ENCODE peak calls at places on chromosomes 1 and 21, in eight cellular contexts. One of them, this sample, is unnamed.
A peak's percentile ranks its signal among the peaks of the same experiment; 100 is the strongest.

GRCh38 chr1:16152521-16153087 is 3.3 kb downstream of the EPHA2 start:
- DNase-seq in epithelial cell of esophagus: no peak
- DNase-seq in fibroblast of villous mesenchyme: peak; percentile 52
- DNase-seq in SK-N-SH: no peak
- DNase-seq in WTC11: no peak
- DNase-seq in AG10803: peak; percentile 62
- DNase-seq in adrenal gland: no peak
- DNase-seq in GM12878: no peak
- DNase-seq in this sample: no peak

GRCh38 chr1:110600716-110601115 is 5.4 kb downstream of the KCNA2 start:
- DNase-seq in epithelial cell of esophagus: no peak
- DNase-seq in fibroblast of villous mesenchyme: no peak
- DNase-seq in SK-N-SH: no peak
- DNase-seq in WTC11: no peak
- DNase-seq in AG10803: no peak
- DNase-seq in adrenal gland: no peak
- DNase-seq in GM12878: no peak
- DNase-seq in this sample: no peak

GRCh38 chr21:26267389-26267788 is 96.8 kb upstream of the APP start:
- DNase-seq in epithelial cell of esophagus: no peak
- DNase-seq in fibroblast of villous mesenchyme: no peak
- DNase-seq in SK-N-SH: no peak
- DNase-seq in WTC11: no peak
- DNase-seq in AG10803: no peak
- DNase-seq in adrenal gland: no peak
- DNase-seq in GM12878: no peak
- DNase-seq in this sample: no peak

GRCh38 chr21:44375686-44376320 is 22.4 kb downstream of the TRPM2 start:
- DNase-seq in epithelial cell of esophagus: no peak
- DNase-seq in fibroblast of villous mesenchyme: no peak
- DNase-seq in SK-N-SH: no peak
- DNase-seq in WTC11: no peak
- DNase-seq in AG10803: no peak
- DNase-seq in adrenal gland: peak; percentile 5
- DNase-seq in GM12878: no peak
- DNase-seq in this sample: no peak

GRCh38 chr1:35047188-35047858 is 15.6 kb upstream of the ZMYM6 start:
- DNase-seq in epithelial cell of esophagus: peak; percentile 71
- DNase-seq in fibroblast of villous mesenchyme: peak; percentile 93
- DNase-seq in SK-N-SH: no peak
- DNase-seq in WTC11: no peak
- DNase-seq in AG10803: peak; percentile 97
- DNase-seq in adrenal gland: no peak
- DNase-seq in GM12878: no peak
- DNase-seq in this sample: no peak

GRCh38 chr1:93180723-93181613 is at the start of gene CCDC18:
- DNase-seq in epithelial cell of esophagus: peak; percentile 73
- DNase-seq in fibroblast of villous mesenchyme: peak; percentile 60
- DNase-seq in SK-N-SH: peak; percentile 49
- DNase-seq in WTC11: no peak
- DNase-seq in AG10803: peak; percentile 8
- DNase-seq in adrenal gland: no peak
- DNase-seq in GM12878: peak; percentile 56
- DNase-seq in this sample: no peak

GRCh38 chr1:65527211-65527610 is 106.7 kb downstream of the LEPR start:
- DNase-seq in epithelial cell of esophagus: no peak
- DNase-seq in fibroblast of villous mesenchyme: peak; percentile 61
- DNase-seq in SK-N-SH: peak; percentile 70
- DNase-seq in WTC11: no peak
- DNase-seq in AG10803: peak; percentile 76
- DNase-seq in adrenal gland: no peak
- DNase-seq in GM12878: no peak
- DNase-seq in this sample: no peak

GRCh38 chr1:173128737-173129136 is 78.0 kb upstream of the TNFSF18 start:
- DNase-seq in epithelial cell of esophagus: peak; percentile 91
- DNase-seq in fibroblast of villous mesenchyme: no peak
- DNase-seq in SK-N-SH: no peak
- DNase-seq in WTC11: no peak
- DNase-seq in AG10803: no peak
- DNase-seq in adrenal gland: no peak
- DNase-seq in GM12878: no peak
- DNase-seq in this sample: no peak

GRCh38 chr1:6251233-6251632 is 7.3 kb downstream of the HES3 start:
- DNase-seq in epithelial cell of esophagus: no peak
- DNase-seq in fibroblast of villous mesenchyme: no peak
- DNase-seq in SK-N-SH: no peak
- DNase-seq in WTC11: peak; percentile 10
- DNase-seq in AG10803: no peak
- DNase-seq in adrenal gland: no peak
- DNase-seq in GM12878: no peak
- DNase-seq in this sample: no peak

GRCh38 chr1:235108876-235109275 is 19.8 kb downstream of the TOMM20 start:
- DNase-seq in epithelial cell of esophagus: no peak
- DNase-seq in fibroblast of villous mesenchyme: no peak
- DNase-seq in SK-N-SH: no peak
- DNase-seq in WTC11: no peak
- DNase-seq in AG10803: no peak
- DNase-seq in adrenal gland: no peak
- DNase-seq in GM12878: no peak
- DNase-seq in this sample: no peak

GRCh38 chr1:246077476-246077875 is 429.6 kb downstream of the SMYD3 start:
- DNase-seq in epithelial cell of esophagus: no peak
- DNase-seq in fibroblast of villous mesenchyme: no peak
- DNase-seq in SK-N-SH: no peak
- DNase-seq in WTC11: no peak
- DNase-seq in AG10803: no peak
- DNase-seq in adrenal gland: no peak
- DNase-seq in GM12878: no peak
- DNase-seq in this sample: no peak

GRCh38 chr1:223887724-223888428 is 42.1 kb upstream of the TP53BP2 start:
- DNase-seq in epithelial cell of esophagus: peak; percentile 100
- DNase-seq in fibroblast of villous mesenchyme: peak; percentile 93
- DNase-seq in SK-N-SH: no peak
- DNase-seq in WTC11: no peak
- DNase-seq in AG10803: peak; percentile 90
- DNase-seq in adrenal gland: peak; percentile 84
- DNase-seq in GM12878: no peak
- DNase-seq in this sample: no peak

GRCh38 chr1:12006167-12006921 is 13.0 kb upstream of the MIIP start:
- DNase-seq in epithelial cell of esophagus: no peak
- DNase-seq in fibroblast of villous mesenchyme: no peak
- DNase-seq in SK-N-SH: no peak
- DNase-seq in WTC11: no peak
- DNase-seq in AG10803: no peak
- DNase-seq in adrenal gland: no peak
- DNase-seq in GM12878: no peak
- DNase-seq in this sample: no peak

GRCh38 chr1:44650159-44650831 is 24.0 kb downstream of the TMEM53 start:
- DNase-seq in epithelial cell of esophagus: no peak
- DNase-seq in fibroblast of villous mesenchyme: no peak
- DNase-seq in SK-N-SH: peak; percentile 81
- DNase-seq in WTC11: peak; percentile 39
- DNase-seq in AG10803: no peak
- DNase-seq in adrenal gland: no peak
- DNase-seq in GM12878: no peak
- DNase-seq in this sample: no peak

GRCh38 chr1:114153051-114153620 is 533 bp downstream of the SYT6 start:
- DNase-seq in epithelial cell of esophagus: no peak
- DNase-seq in fibroblast of villous mesenchyme: no peak
- DNase-seq in SK-N-SH: no peak
- DNase-seq in WTC11: no peak
- DNase-seq in AG10803: no peak
- DNase-seq in adrenal gland: no peak
- DNase-seq in GM12878: no peak
- DNase-seq in this sample: no peak

GRCh38 chr1:87140831-87141540 is 187.7 kb upstream of the LMO4 start:
- DNase-seq in epithelial cell of esophagus: peak; percentile 84
- DNase-seq in fibroblast of villous mesenchyme: no peak
- DNase-seq in SK-N-SH: no peak
- DNase-seq in WTC11: no peak
- DNase-seq in AG10803: peak; percentile 17
- DNase-seq in adrenal gland: no peak
- DNase-seq in GM12878: no peak
- DNase-seq in this sample: no peak

GRCh38 chr1:151513626-151514101 is 2.5 kb downstream of the CGN start:
- DNase-seq in epithelial cell of esophagus: peak; percentile 86
- DNase-seq in fibroblast of villous mesenchyme: no peak
- DNase-seq in SK-N-SH: peak; percentile 64
- DNase-seq in WTC11: peak; percentile 29
- DNase-seq in AG10803: no peak
- DNase-seq in adrenal gland: no peak
- DNase-seq in GM12878: no peak
- DNase-seq in this sample: no peak

GRCh38 chr1:173529106-173529505 is 52.0 kb downstream of the PRDX6 start:
- DNase-seq in epithelial cell of esophagus: no peak
- DNase-seq in fibroblast of villous mesenchyme: no peak
- DNase-seq in SK-N-SH: no peak
- DNase-seq in WTC11: no peak
- DNase-seq in AG10803: no peak
- DNase-seq in adrenal gland: no peak
- DNase-seq in GM12878: no peak
- DNase-seq in this sample: no peak

GRCh38 chr1:234603221-234604204 is 6.5 kb downstream of the IRF2BP2 start:
- DNase-seq in epithelial cell of esophagus: peak; percentile 52
- DNase-seq in fibroblast of villous mesenchyme: peak; percentile 77
- DNase-seq in SK-N-SH: no peak
- DNase-seq in WTC11: no peak
- DNase-seq in AG10803: no peak
- DNase-seq in adrenal gland: no peak
- DNase-seq in GM12878: no peak
- DNase-seq in this sample: no peak

GRCh38 chr1:180674603-180675530 is 43.0 kb downstream of the XPR1 start:
- DNase-seq in epithelial cell of esophagus: peak; percentile 9
- DNase-seq in fibroblast of villous mesenchyme: peak; percentile 58
- DNase-seq in SK-N-SH: no peak
- DNase-seq in WTC11: no peak
- DNase-seq in AG10803: peak; percentile 15
- DNase-seq in adrenal gland: no peak
- DNase-seq in GM12878: no peak
- DNase-seq in this sample: no peak

GRCh38 chr1:180675586-180675985 is 43.8 kb downstream of the XPR1 start:
- DNase-seq in epithelial cell of esophagus: peak; percentile 50
- DNase-seq in fibroblast of villous mesenchyme: no peak
- DNase-seq in SK-N-SH: no peak
- DNase-seq in WTC11: no peak
- DNase-seq in AG10803: no peak
- DNase-seq in adrenal gland: no peak
- DNase-seq in GM12878: no peak
- DNase-seq in this sample: no peak

GRCh38 chr1:180680558-180681144 is 48.8 kb downstream of the XPR1 start:
- DNase-seq in epithelial cell of esophagus: peak; percentile 50
- DNase-seq in fibroblast of villous mesenchyme: peak; percentile 67
- DNase-seq in SK-N-SH: no peak
- DNase-seq in WTC11: no peak
- DNase-seq in AG10803: peak; percentile 22
- DNase-seq in adrenal gland: peak; percentile 23
- DNase-seq in GM12878: no peak
- DNase-seq in this sample: no peak
- TF ChIP-seq CTCF in epithelial cell of esophagus: no peak
- TF ChIP-seq CTCF in fibroblast of villous mesenchyme: no peak
- TF ChIP-seq CTCF in SK-N-SH: no peak
- TF ChIP-seq CTCF in WTC11: no peak
- TF ChIP-seq CTCF in AG10803: no peak
- TF ChIP-seq CTCF in adrenal gland: no peak
- TF ChIP-seq CTCF in GM12878: no peak
- TF ChIP-seq CTCF in this sample: no peak

GRCh38 chr1:145959333-145959732 is 1.5 kb upstream of the LIX1L start:
- DNase-seq in epithelial cell of esophagus: no peak
- DNase-seq in fibroblast of villous mesenchyme: no peak
- DNase-seq in SK-N-SH: no peak
- DNase-seq in WTC11: no peak
- DNase-seq in AG10803: no peak
- DNase-seq in adrenal gland: no peak
- DNase-seq in GM12878: no peak
- DNase-seq in this sample: no peak

GRCh38 chr1:145959957-145960467 is 2.2 kb upstream of the LIX1L start:
- DNase-seq in epithelial cell of esophagus: no peak
- DNase-seq in fibroblast of villous mesenchyme: no peak
- DNase-seq in SK-N-SH: no peak
- DNase-seq in WTC11: no peak
- DNase-seq in AG10803: no peak
- DNase-seq in adrenal gland: no peak
- DNase-seq in GM12878: no peak
- DNase-seq in this sample: no peak

GRCh38 chr1:145961109-145961424 is 3.2 kb upstream of the LIX1L start:
- DNase-seq in epithelial cell of esophagus: no peak
- DNase-seq in fibroblast of villous mesenchyme: no peak
- DNase-seq in SK-N-SH: peak; percentile 40
- DNase-seq in WTC11: no peak
- DNase-seq in AG10803: no peak
- DNase-seq in adrenal gland: peak; percentile 16
- DNase-seq in GM12878: no peak
- DNase-seq in this sample: no peak

GRCh38 chr1:145961425-145962156 is 2.8 kb downstream of the ANKRD34A start:
- DNase-seq in epithelial cell of esophagus: peak; percentile 16
- DNase-seq in fibroblast of villous mesenchyme: no peak
- DNase-seq in SK-N-SH: peak; percentile 58
- DNase-seq in WTC11: peak; percentile 43
- DNase-seq in AG10803: no peak
- DNase-seq in adrenal gland: peak; percentile 27
- DNase-seq in GM12878: no peak
- DNase-seq in this sample: peak; percentile 36

GRCh38 chr1:145960468-145961108 is 2.8 kb upstream of the LIX1L start:
- DNase-seq in epithelial cell of esophagus: peak; percentile 46
- DNase-seq in fibroblast of villous mesenchyme: peak; percentile 69
- DNase-seq in SK-N-SH: peak; percentile 90
- DNase-seq in WTC11: peak; percentile 90
- DNase-seq in AG10803: peak; percentile 47
- DNase-seq in adrenal gland: peak; percentile 80
- DNase-seq in GM12878: no peak
- DNase-seq in this sample: peak; percentile 59
- TF ChIP-seq CTCF in epithelial cell of esophagus: no peak
- TF ChIP-seq CTCF in fibroblast of villous mesenchyme: no peak
- TF ChIP-seq CTCF in SK-N-SH: no peak
- TF ChIP-seq CTCF in WTC11: no peak
- TF ChIP-seq CTCF in AG10803: no peak
- TF ChIP-seq CTCF in adrenal gland: peak; percentile 4
- TF ChIP-seq CTCF in GM12878: no peak
- TF ChIP-seq CTCF in this sample: no peak

GRCh38 chr1:54782588-54782987 is 18.3 kb upstream of the PARS2 start:
- DNase-seq in epithelial cell of esophagus: no peak
- DNase-seq in fibroblast of villous mesenchyme: no peak
- DNase-seq in SK-N-SH: no peak
- DNase-seq in WTC11: no peak
- DNase-seq in AG10803: no peak
- DNase-seq in adrenal gland: no peak
- DNase-seq in GM12878: no peak
- DNase-seq in this sample: no peak
- TF ChIP-seq CTCF in epithelial cell of esophagus: no peak
- TF ChIP-seq CTCF in fibroblast of villous mesenchyme: no peak
- TF ChIP-seq CTCF in SK-N-SH: no peak
- TF ChIP-seq CTCF in WTC11: no peak
- TF ChIP-seq CTCF in AG10803: no peak
- TF ChIP-seq CTCF in adrenal gland: no peak
- TF ChIP-seq CTCF in GM12878: no peak
- TF ChIP-seq CTCF in this sample: no peak

DNA sequence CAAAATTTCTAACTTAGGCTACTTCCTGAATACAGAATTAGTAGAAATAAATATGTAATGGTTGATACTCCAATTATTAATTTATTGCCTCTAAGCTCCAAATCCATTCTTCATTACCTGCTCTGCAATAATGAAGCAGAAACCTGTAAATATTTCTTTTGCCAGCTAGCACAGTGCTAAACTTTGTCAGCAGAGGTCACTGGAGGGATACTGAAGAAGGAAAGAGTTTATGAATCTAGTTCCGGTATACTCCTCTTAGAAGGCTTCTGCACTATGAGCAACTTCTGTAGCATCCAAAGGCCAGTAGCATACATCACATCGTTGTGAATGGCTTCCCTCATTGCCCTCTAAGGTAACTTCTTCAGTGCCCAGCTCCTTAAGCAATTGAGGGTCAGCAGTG is 81.0 kb upstream of the LHX8 start:
- DNase-seq in epithelial cell of esophagus: peak; percentile 48
- DNase-seq in fibroblast of villous mesenchyme: no peak
- DNase-seq in SK-N-SH: no peak
- DNase-seq in WTC11: no peak
- DNase-seq in AG10803: no peak
- DNase-seq in adrenal gland: no peak
- DNase-seq in GM12878: no peak
- DNase-seq in this sample: no peak
- TF ChIP-seq CTCF in epithelial cell of esophagus: peak; percentile 57
- TF ChIP-seq CTCF in fibroblast of villous mesenchyme: no peak
- TF ChIP-seq CTCF in SK-N-SH: peak; percentile 59
- TF ChIP-seq CTCF in WTC11: peak; percentile 15
- TF ChIP-seq CTCF in AG10803: peak; percentile 3
- TF ChIP-seq CTCF in adrenal gland: no peak
- TF ChIP-seq CTCF in GM12878: no peak
- TF ChIP-seq CTCF in this sample: peak; percentile 26